ENCODE peak calls at places on chromosome 14, in eight cellular contexts. R is fibroblast of lung, O is PC-3, I is substantia nigra, Q is adipocyte, U is psoas muscle, X is hypothalamus, P is T follicular helper cell. C is an unnamed sample.

GRCh38 chr14:60722836-60723217 is 1.3 kb downstream of the SIX4 start:
- DNase-seq in Q (peak; percentile 51), P (no peak), O (no peak), X (no peak), R (peak; percentile 25), I (no peak), U (peak; percentile 40), C (no peak)

GRCh38 chr14:100618763-100619320 is 31.6 kb upstream of the BEGAIN start:
- DNase-seq in U (no peak), I (no peak), X (no peak), Q (no peak), O (no peak), P (no peak), R (no peak), C (no peak)

GRCh38 chr14:105094193-105094907 is 29.1 kb upstream of the GPR132 start:
- DNase-seq in P (no peak), X (no peak), R (no peak), U (no peak), Q (no peak), O (no peak), I (no peak), C (no peak)

GRCh38 chr14:54686219-54686870 is 119.4 kb downstream of the SAMD4A start:
- DNase-seq in X (peak; percentile 24), U (peak; percentile 46), P (no peak), R (peak; percentile 85), O (peak; percentile 92), I (no peak), Q (peak; percentile 91), C (peak; percentile 80)

GRCh38 chr14:20723458-20723857 is 22.2 kb upstream of the EDDM3A start:
- DNase-seq in Q (no peak), U (no peak), O (no peak), I (no peak), R (no peak), P (no peak), X (peak; percentile 6), C (no peak)

GRCh38 chr14:93234798-93235197 is 27.7 kb downstream of the UBR7 start:
- DNase-seq in X (no peak), Q (peak; percentile 14), P (no peak), R (peak; percentile 50), I (no peak), U (no peak), O (peak; percentile 94), C (no peak)

GRCh38 chr14:54216827-54217226 is 180.0 kb upstream of the CDKN3 start:
- DNase-seq in P (no peak), U (no peak), R (no peak), Q (no peak), O (no peak), I (no peak), X (no peak), C (no peak)

GRCh38 chr14:74377976-74378690 is 29.9 kb downstream of the VRTN start:
- DNase-seq in R (no peak), P (no peak), O (no peak), U (no peak), I (no peak), X (no peak), Q (no peak), C (no peak)

GRCh38 chr14:105866841-105867321 is 340.5 kb downstream of the TMEM121 start:
- DNase-seq in X (no peak), I (no peak), P (no peak), Q (no peak), O (no peak), U (no peak), R (no peak), C (peak; percentile 6)

GRCh38 chr14:90785474-90785873 is 30.8 kb downstream of the TTC7B start:
- DNase-seq in R (peak; percentile 25), I (peak; percentile 46), U (peak; percentile 63), O (peak; percentile 22), Q (no peak), P (no peak), X (peak; percentile 73), C (peak; percentile 60)

GRCh38 chr14:55446127-55446736 is 5.8 kb upstream of the TBPL2 start:
- DNase-seq in U (no peak), R (peak; percentile 81), I (peak; percentile 10), O (peak; percentile 99), Q (peak; percentile 95), P (peak; percentile 25), X (peak; percentile 23), C (no peak)

GRCh38 chr14:61841145-61841544 is 78.9 kb downstream of the SNAPC1 start:
- DNase-seq in I (no peak), P (no peak), R (peak; percentile 27), X (no peak), O (peak; percentile 50), U (no peak), Q (peak; percentile 35), C (no peak)

GRCh38 chr14:91417134-91417982 is at the start of gene CCDC88C:
- DNase-seq in Q (peak; percentile 71), I (peak; percentile 10), U (peak; percentile 65), P (peak; percentile 64), O (peak; percentile 68), R (no peak), X (peak; percentile 29), C (peak; percentile 45)

GRCh38 chr14:32608880-32609279 is 279.8 kb downstream of the AKAP6 start:
- DNase-seq in P (no peak), I (no peak), O (peak; percentile 29), Q (no peak), X (no peak), R (peak; percentile 22), U (no peak), C (no peak)

GRCh38 chr14:81018245-81018644 is 62.8 kb downstream of the TSHR start:
- DNase-seq in X (no peak), U (no peak), Q (no peak), I (no peak), P (no peak), O (no peak), R (no peak), C (no peak)

GRCh38 chr14:85917631-85918030 is 387.7 kb downstream of the FLRT2 start:
- DNase-seq in U (no peak), R (no peak), Q (no peak), O (no peak), P (no peak), I (no peak), X (peak; percentile 2), C (no peak)

GRCh38 chr14:77044776-77045569 is 16.5 kb upstream of the IRF2BPL start:
- DNase-seq in Q (peak; percentile 76), X (no peak), U (peak; percentile 62), I (no peak), R (peak; percentile 92), O (peak; percentile 42), P (no peak), C (peak; percentile 79)